ENCODE peak calls at places on chromosomes 13 and 19, in four cellular contexts. Q is H54; P is stimulated activated CD8-positive, alpha-beta memory T cell treated with anti-CD3 and anti-CD28 coated beads, Interleukin-7, amount 100 ng/mL, for 1 hour; E is AG08395. B is an unnamed sample.

GRCh38 chr19:14091885-14092462 is 1.4 kb upstream of the SAMD1 start:
- DNase-seq in Q (no peak), P (no peak), E (no peak), B (no peak)

GRCh38 chr13:46795321-46795720 is 1.6 kb downstream of the ESD start:
- DNase-seq in Q (no peak), P (no peak), E (no peak), B (no peak)

GRCh38 chr19:7923295-7924191 is 2.4 kb downstream of the CTXN1 start:
- DNase-seq in Q (no peak), P (no peak), E (no peak), B (no peak)

GRCh38 chr13:34416833-34417425 is 525.1 kb upstream of the NBEA start:
- DNase-seq in Q (no peak), P (no peak), E (peak), B (peak)

GRCh38 chr13:101109005-101109404 is 307.3 kb downstream of the NALCN start:
- DNase-seq in Q (no peak), P (no peak), E (no peak), B (no peak)

GRCh38 chr19:2259331-2259730 is 3.1 kb upstream of the JSRP1 start:
- DNase-seq in Q (no peak), P (no peak), E (no peak), B (no peak)

GRCh38 chr19:14544977-14545715 is 15.8 kb downstream of the TECR start:
- DNase-seq in Q (no peak), P (no peak), E (no peak), B (peak)

GRCh38 chr13:42068886-42069285 is 20.4 kb downstream of the DGKH start:
- DNase-seq in Q (no peak), P (no peak), E (no peak), B (no peak)

GRCh38 chr13:98173431-98173921 is 3.6 kb downstream of the RNF113B start:
- DNase-seq in Q (peak), P (no peak), E (peak), B (peak)

GRCh38 chr19:33486407-33486806 is 35.2 kb downstream of the PEPD start:
- DNase-seq in Q (no peak), P (no peak), E (no peak), B (no peak)

GRCh38 chr13:42113478-42113877 is 65.0 kb downstream of the DGKH start:
- DNase-seq in Q (no peak), P (no peak), E (no peak), B (no peak)

GRCh38 chr13:107864543-107865460 is 350.5 kb downstream of the LIG4 start:
- DNase-seq in Q (peak), P (no peak), E (peak), B (peak)

GRCh38 chr13:100689191-100689590 is 14.6 kb upstream of the TMTC4 start:
- DNase-seq in Q (no peak), P (no peak), E (no peak), B (no peak)

GRCh38 chr19:14477417-14478112 is 2.4 kb upstream of the PTGER1 start:
- DNase-seq in Q (no peak), P (no peak), E (no peak), B (no peak)

GRCh38 chr19:49110567-49110966 is 3.6 kb upstream of the LIN7B start:
- DNase-seq in Q (no peak), P (no peak), E (peak), B (peak)

GRCh38 chr13:67049744-67050143 is 180.4 kb downstream of the PCDH9 start:
- DNase-seq in Q (no peak), P (no peak), E (no peak), B (no peak)

GRCh38 chr19:44947041-44947581 is 1.3 kb downstream of the APOC2 start:
- DNase-seq in Q (no peak), P (no peak), E (no peak), B (no peak)

GRCh38 chr13:59145381-59145780 is 1018.3 kb downstream of the DIAPH3 start:
- DNase-seq in Q (no peak), P (no peak), E (no peak), B (no peak)

GRCh38 chr19:41359741-41360140 is 4.2 kb downstream of the B9D2 start:
- DNase-seq in Q (no peak), P (no peak), E (no peak), B (no peak)

GRCh38 chr13:73521291-73521626 is 462.5 kb downstream of the KLF5 start:
- DNase-seq in Q (no peak), P (no peak), E (no peak), B (no peak)

GRCh38 chr13:30158774-30159445 is 148.4 kb downstream of the KATNAL1 start:
- DNase-seq in Q (peak), P (no peak), E (peak), B (peak)

GRCh38 chr19:56504581-56504980 is 3.1 kb upstream of the ZNF471 start:
- DNase-seq in Q (peak), P (no peak), E (no peak), B (no peak)

GRCh38 chr19:18203408-18203862 is 407 bp downstream of the RAB3A start:
- DNase-seq in Q (no peak), P (no peak), E (no peak), B (no peak)

GRCh38 chr19:34220472-34221063 is 33.8 kb upstream of the GARRE1 start:
- DNase-seq in Q (no peak), P (peak), E (peak), B (peak)

GRCh38 chr13:40503026-40503425 is 163.4 kb downstream of the FOXO1 start:
- DNase-seq in Q (no peak), P (no peak), E (no peak), B (no peak)

GRCh38 chr13:41740479-41740878 is 220.4 kb downstream of the VWA8 start:
- DNase-seq in Q (no peak), P (no peak), E (no peak), B (peak)